ENCODE peak calls at places on chromosome 3, in eight cellular contexts. T is AG10803; K is brain microvascular endothelial cell; N is heart right ventricle; G is A673; Y is MM.1S; U is CD8-positive, alpha-beta T cell; O is CD4-positive, CD25-positive, alpha-beta regulatory T cell. V is an unnamed sample.
A peak's percentile ranks its signal among the peaks of the same experiment; 100 is the strongest.

GRCh38 chr3:15875016-15875689 is 77.4 kb upstream of the ANKRD28 start:
- DNase-seq in N (no peak), Y (no peak), T (peak; percentile 52), U (no peak), G (peak; percentile 4), O (no peak), K (peak; percentile 67), V (peak; percentile 56)

GRCh38 chr3:171980578-171981270 is 58.7 kb upstream of the FNDC3B start:
- DNase-seq in K (peak; percentile 53), U (no peak), N (no peak), Y (no peak), G (peak; percentile 24), T (peak; percentile 36), O (no peak), V (no peak)

GRCh38 chr3:123104550-123104949 is 37.7 kb downstream of the PDIA5 start:
- DNase-seq in K (peak; percentile 75), T (peak; percentile 79), Y (no peak), G (no peak), N (no peak), U (no peak), O (no peak), V (peak; percentile 57)

GRCh38 chr3:191627064-191627463 is 166.1 kb downstream of the PYDC2 start:
- DNase-seq in N (no peak), U (no peak), Y (no peak), T (no peak), K (no peak), O (no peak), G (peak; percentile 67), V (no peak)

GRCh38 chr3:183537295-183537730 is 18.2 kb downstream of the KLHL6 start:
- DNase-seq in N (no peak), Y (no peak), U (no peak), G (no peak), T (peak; percentile 84), K (peak; percentile 75), O (no peak), V (peak; percentile 47)

GRCh38 chr3:43163895-43164493 is 58.1 kb upstream of the POMGNT2 start:
- DNase-seq in Y (no peak), K (no peak), N (no peak), T (no peak), G (no peak), U (no peak), O (no peak), V (no peak)

GRCh38 chr3:13550257-13550693 is 1.4 kb downstream of the FBLN2 start:
- DNase-seq in K (no peak), T (no peak), O (no peak), Y (no peak), G (no peak), N (no peak), U (no peak), V (no peak)

GRCh38 chr3:118080886-118081285 is 953.8 kb downstream of the IGSF11 start:
- DNase-seq in G (no peak), Y (peak; percentile 94), N (no peak), T (no peak), U (no peak), K (no peak), O (no peak), V (no peak)

GRCh38 chr3:144497452-144497851 is 525.8 kb downstream of the DIPK2A start:
- DNase-seq in G (no peak), U (no peak), T (no peak), N (no peak), K (no peak), O (no peak), Y (no peak), V (no peak)

GRCh38 chr3:14563946-14564539 is 23.9 kb upstream of the GRIP2 start:
- DNase-seq in Y (no peak), U (no peak), T (no peak), O (no peak), K (no peak), N (no peak), G (no peak), V (no peak)

GRCh38 chr3:56860351-56860750 is 58.6 kb upstream of the ARHGEF3 start:
- DNase-seq in G (no peak), U (no peak), Y (no peak), K (no peak), T (no peak), N (no peak), O (no peak), V (no peak)

GRCh38 chr3:56860948-56861347 is 59.2 kb upstream of the ARHGEF3 start:
- DNase-seq in G (no peak), K (no peak), Y (no peak), T (no peak), U (no peak), N (no peak), O (no peak), V (no peak)

GRCh38 chr3:56861511-56861910 is 59.8 kb upstream of the ARHGEF3 start:
- DNase-seq in O (no peak), K (no peak), U (no peak), G (no peak), Y (no peak), N (no peak), T (no peak), V (no peak)

GRCh38 chr3:56864090-56864489 is 62.3 kb upstream of the ARHGEF3 start:
- DNase-seq in Y (no peak), G (no peak), N (no peak), T (no peak), U (no peak), K (no peak), O (no peak), V (no peak)

GRCh38 chr3:56862352-56863062 is 60.8 kb upstream of the ARHGEF3 start:
- DNase-seq in K (peak; percentile 55), G (no peak), U (no peak), N (no peak), T (peak; percentile 33), Y (no peak), O (no peak), V (peak; percentile 88)
- H3K4me3 ChIP-seq in K (no peak overlapping the region), G (no peak overlapping the region), U (no peak overlapping the region), N (no peak overlapping the region), T (no peak overlapping the region), Y (no peak overlapping the region), O (no peak overlapping the region), V (no peak overlapping the region)

GRCh38 chr3:46353639-46354410 is at the start of gene CCR2:
- DNase-seq in K (no peak), N (no peak), G (no peak), Y (peak; percentile 33), U (no peak), O (no peak), T (no peak), V (no peak)

GRCh38 chr3:46354478-46354877 is 567 bp downstream of the CCR2 start:
- DNase-seq in Y (no peak), T (no peak), N (no peak), O (no peak), K (no peak), G (no peak), U (no peak), V (no peak)

GRCh38 chr3:46353090-46353489 is 821 bp upstream of the CCR2 start:
- DNase-seq in K (no peak), Y (no peak), G (no peak), N (no peak), O (no peak), U (no peak), T (no peak), V (no peak)

GRCh38 chr3:46356909-46357308 is 3.0 kb downstream of the CCR2 start:
- DNase-seq in Y (no peak), K (no peak), G (no peak), T (no peak), N (no peak), U (no peak), O (no peak), V (no peak)

DNA sequence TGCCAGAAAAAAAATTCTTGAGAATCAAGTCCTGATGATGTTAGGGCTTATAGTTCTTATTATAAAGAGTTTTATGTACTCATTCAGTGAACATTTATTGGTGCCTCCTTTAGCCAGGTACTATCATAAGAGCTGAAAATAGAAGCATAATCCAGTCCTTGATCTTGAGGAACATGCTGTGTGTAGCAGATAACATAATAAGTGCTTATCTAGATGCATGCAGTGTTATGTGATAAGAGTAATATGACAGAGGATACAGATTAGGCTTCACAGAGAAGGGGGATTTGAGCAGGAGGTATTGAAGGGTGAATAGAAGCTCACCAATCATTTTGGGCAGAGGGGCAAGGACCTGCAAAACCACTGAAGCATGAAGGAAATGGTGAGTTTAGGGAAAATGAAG is 1.1 kb downstream of the CCR2 start:
- DNase-seq in N (no peak), Y (no peak), U (no peak), K (no peak), O (no peak), T (no peak), G (no peak), V (no peak)
- H3K4me3 ChIP-seq in N (no peak overlapping the region), Y (peak overlapping the region; percentile 46), U (no peak overlapping the region), K (no peak overlapping the region), O (peak overlapping the region; percentile 63), T (no peak overlapping the region), G (no peak overlapping the region), V (no peak overlapping the region)

DNA sequence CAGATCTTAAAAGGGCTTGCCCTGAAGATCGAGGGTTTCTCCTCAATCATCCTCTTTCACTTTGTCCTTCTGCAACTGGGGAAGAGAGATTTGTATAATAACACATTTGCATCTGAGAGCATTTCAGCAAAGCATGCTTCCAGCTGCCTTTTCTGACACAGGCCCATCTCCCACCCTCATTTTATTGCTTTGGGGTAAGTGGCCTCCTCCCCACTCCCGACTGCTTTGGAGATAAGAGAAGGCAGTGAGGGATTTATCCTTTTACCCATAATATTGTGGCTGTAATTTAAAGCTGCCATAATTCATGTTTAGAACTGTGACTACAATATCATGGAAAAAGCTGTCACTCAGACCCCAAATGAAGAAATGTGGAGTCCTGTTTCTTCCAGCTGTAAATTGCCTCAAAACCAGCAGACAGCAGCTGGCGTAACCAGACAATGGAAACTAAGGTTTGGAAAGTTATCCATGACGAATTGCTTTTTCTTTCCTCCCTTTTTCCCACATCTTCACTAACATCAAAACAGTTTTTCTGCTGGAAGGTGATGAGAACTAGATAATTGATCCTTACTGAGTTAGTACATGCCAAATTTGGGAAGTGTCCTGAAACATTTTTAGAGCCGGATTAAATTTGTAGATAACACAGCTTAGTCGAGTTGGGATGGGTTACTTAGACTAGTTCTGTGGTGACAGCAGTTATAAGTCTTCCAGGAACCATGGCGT is 104.2 kb upstream of the PFN2 start:
- DNase-seq in K (no peak), O (no peak), N (no peak), G (no peak), T (no peak), Y (no peak), U (no peak), V (no peak)
- H3K4me3 ChIP-seq in K (no peak overlapping the region), O (no peak overlapping the region), N (no peak overlapping the region), G (no peak overlapping the region), T (peak overlapping the region; percentile 42), Y (peak overlapping the region; percentile 62), U (no peak overlapping the region), V (no peak overlapping the region)

GRCh38 chr3:22587446-22587845 is 615.7 kb upstream of the UBE2E2 start:
- DNase-seq in N (no peak), O (no peak), U (no peak), K (no peak), T (no peak), Y (no peak), G (no peak), V (no peak)
- H3K4me3 ChIP-seq in N (no peak overlapping the region), O (no peak overlapping the region), U (no peak overlapping the region), K (no peak overlapping the region), T (no peak overlapping the region), Y (no peak overlapping the region), G (no peak overlapping the region), V (no peak overlapping the region)

GRCh38 chr3:20043398-20043797 is 3.2 kb downstream of the KAT2B start:
- DNase-seq in Y (peak; percentile 76), U (peak; percentile 48), G (no peak), T (peak; percentile 61), N (peak; percentile 83), O (peak; percentile 32), K (peak; percentile 17), V (no peak)
- H3K4me3 ChIP-seq in Y (peak overlapping the region; percentile 61), U (peak overlapping the region; percentile 45), G (no peak overlapping the region), T (peak overlapping the region; percentile 29), N (no peak overlapping the region), O (peak overlapping the region; percentile 80), K (no peak overlapping the region), V (no peak overlapping the region)